ENCODE peak calls at places on chromosomes 2 and 18, in seven cellular contexts. K, W, D, P, O, V and A are unnamed samples.
A peak's percentile ranks its signal among the peaks of the same experiment; 100 is the strongest.

GRCh38 chr2:20818820-20819219 is 4.1 kb downstream of the LDAH start:
- DNase-seq in V (no peak), P (no peak), W (no peak), O (no peak), D (no peak), K (no peak), A (no peak)

GRCh38 chr2:130972410-130972809 is 120.8 kb downstream of the FAM168B start:
- DNase-seq in P (no peak), D (peak; percentile 22), K (no peak), V (no peak), W (no peak), O (no peak), A (peak; percentile 18)

GRCh38 chr18:8741524-8741923 is 36.2 kb downstream of the MTCL1 start:
- DNase-seq in K (peak; percentile 14), W (no peak), P (no peak), D (no peak), O (peak; percentile 13), V (no peak), A (no peak)

GRCh38 chr18:11156977-11157376 is 7.6 kb upstream of the PIEZO2 start:
- DNase-seq in W (no peak), O (no peak), V (no peak), D (no peak), K (no peak), P (no peak), A (no peak)

GRCh38 chr18:48545690-48546365 is 7.0 kb downstream of the CTIF start:
- DNase-seq in D (peak; percentile 73), O (no peak), P (peak; percentile 90), V (peak; percentile 94), W (no peak), K (peak; percentile 29), A (peak; percentile 48)

GRCh38 chr18:22451796-22452195 is 34.1 kb upstream of the CTAGE1 start:
- DNase-seq in W (no peak), V (no peak), D (no peak), O (no peak), P (no peak), K (no peak), A (no peak)

GRCh38 chr2:230700447-230700846 is 12.2 kb upstream of the CAB39 start:
- DNase-seq in W (no peak), P (peak; percentile 72), O (no peak), V (peak; percentile 39), K (no peak), D (peak; percentile 69), A (no peak)

GRCh38 chr2:144079808-144080207 is 440.1 kb downstream of the ZEB2 start:
- DNase-seq in V (no peak), P (no peak), W (no peak), O (no peak), K (no peak), D (no peak), A (no peak)

GRCh38 chr2:159380676-159381239 is 94.3 kb upstream of the WDSUB1 start:
- DNase-seq in W (no peak), D (no peak), O (no peak), K (no peak), V (no peak), P (no peak), A (no peak)

GRCh38 chr18:67354091-67354490 is 162.4 kb downstream of the DSEL start:
- DNase-seq in P (no peak), K (no peak), O (no peak), V (no peak), W (no peak), D (no peak), A (no peak)

GRCh38 chr2:190069936-190070696 is 7.6 kb upstream of the MSTN start:
- DNase-seq in D (peak; percentile 80), P (peak; percentile 86), W (peak; percentile 24), K (no peak), O (peak; percentile 41), V (peak; percentile 47), A (peak; percentile 85)

GRCh38 chr2:188607501-188607900 is 315.8 kb downstream of the GULP1 start:
- DNase-seq in O (no peak), P (no peak), W (no peak), K (no peak), V (no peak), D (peak; percentile 57), A (peak; percentile 54)

GRCh38 chr2:63053889-63054725 is 3.5 kb downstream of the OTX1 start:
- DNase-seq in D (no peak), K (no peak), P (no peak), W (peak; percentile 66), V (no peak), O (no peak), A (no peak)

GRCh38 chr2:9538000-9538507 is 17.6 kb downstream of the ADAM17 start:
- DNase-seq in K (no peak), V (no peak), D (peak; percentile 95), P (peak; percentile 98), O (no peak), W (peak; percentile 23), A (peak; percentile 94)

GRCh38 chr2:132646805-132647115 is 23.2 kb downstream of the LYPD1 start:
- DNase-seq in D (no peak), K (no peak), W (no peak), P (no peak), V (no peak), O (no peak), A (no peak)

GRCh38 chr2:35343135-35343534 is 1012.4 kb upstream of the CRIM1 start:
- DNase-seq in O (no peak), V (no peak), K (no peak), D (no peak), P (no peak), W (no peak), A (no peak)

GRCh38 chr2:64837116-64837704 is 152.0 kb upstream of the SLC1A4 start:
- DNase-seq in D (peak; percentile 38), W (no peak), V (no peak), K (no peak), O (no peak), P (no peak), A (no peak)

GRCh38 chr2:160984426-160985077 is 175.7 kb upstream of the TANK start:
- DNase-seq in K (no peak), O (no peak), W (no peak), V (peak; percentile 37), D (peak; percentile 56), P (peak; percentile 20), A (peak; percentile 15)

GRCh38 chr18:75456277-75456676 is 28.8 kb upstream of the SMIM21 start:
- DNase-seq in V (no peak), W (no peak), K (no peak), D (peak; percentile 17), P (no peak), O (no peak), A (peak; percentile 23)

GRCh38 chr18:13289501-13290205 is 71.1 kb downstream of the LDLRAD4 start:
- DNase-seq in O (no peak), W (no peak), P (no peak), K (no peak), V (no peak), D (no peak), A (no peak)

GRCh38 chr2:199739413-199740110 is 111.4 kb downstream of the FTCDNL1 start:
- DNase-seq in O (no peak), P (peak; percentile 60), V (peak; percentile 82), D (peak; percentile 69), W (peak; percentile 54), K (peak; percentile 30), A (peak; percentile 67)

GRCh38 chr18:63787673-63788072 is 12.5 kb downstream of the SERPINB7 start:
- DNase-seq in W (no peak), O (no peak), P (no peak), K (no peak), V (no peak), D (no peak), A (no peak)

GRCh38 chr2:40332096-40332826 is 119.6 kb downstream of the SLC8A1 start:
- DNase-seq in W (no peak), D (peak; percentile 40), V (no peak), O (no peak), K (no peak), P (peak; percentile 67), A (peak; percentile 76)

GRCh38 chr2:72834561-72834960 is 8.7 kb upstream of the EXOC6B start:
- DNase-seq in W (no peak), O (no peak), V (no peak), P (no peak), K (no peak), D (no peak), A (no peak)

GRCh38 chr2:23387221-23387550 is 2.2 kb downstream of the KLHL29 start:
- DNase-seq in K (no peak), W (peak; percentile 25), D (no peak), P (no peak), O (no peak), V (no peak), A (no peak)

GRCh38 chr2:98824256-98825042 is 93.5 kb upstream of the MGAT4A start:
- DNase-seq in P (no peak), O (no peak), V (no peak), W (no peak), D (no peak), K (no peak), A (no peak)

GRCh38 chr2:197037863-197038398 is 111.4 kb upstream of the PGAP1 start:
- DNase-seq in W (no peak), O (no peak), D (no peak), K (no peak), V (no peak), P (peak; percentile 7), A (peak; percentile 7)

GRCh38 chr18:69000366-69000765 is 202.5 kb downstream of the CCDC102B start:
- DNase-seq in P (peak; percentile 50), K (no peak), V (no peak), W (no peak), O (no peak), D (peak; percentile 58), A (peak; percentile 57)

GRCh38 chr2:239811001-239811798 is 213.9 kb downstream of the NDUFA10 start:
- DNase-seq in D (peak; percentile 7), K (no peak), W (no peak), P (no peak), O (no peak), V (no peak), A (no peak)

GRCh38 chr2:62046141-62046540 is 140.7 kb downstream of the COMMD1 start:
- DNase-seq in O (no peak), D (no peak), V (no peak), W (no peak), P (no peak), K (no peak), A (no peak)

GRCh38 chr2:220228310-220229006 is 601.0 kb downstream of the SLC4A3 start:
- DNase-seq in K (no peak), W (no peak), O (no peak), V (no peak), P (peak; percentile 90), D (peak; percentile 95), A (peak; percentile 98)

GRCh38 chr2:115910270-115910669 is 1467.8 kb downstream of the DPP10 start:
- DNase-seq in O (no peak), D (no peak), W (no peak), V (no peak), P (no peak), K (no peak), A (no peak)

GRCh38 chr2:207334631-207335371 is 169.1 kb upstream of the KLF7 start:
- DNase-seq in K (no peak), D (peak; percentile 98), W (peak; percentile 27), P (peak; percentile 100), V (no peak), O (no peak), A (peak; percentile 96)

GRCh38 chr18:26383454-26384270 is 157.4 kb downstream of the TAF4B start:
- DNase-seq in D (peak; percentile 83), P (peak; percentile 79), V (peak; percentile 70), W (peak; percentile 47), K (peak; percentile 16), O (peak; percentile 28), A (peak; percentile 93)

GRCh38 chr18:48715651-48716354 is 177.0 kb downstream of the CTIF start:
- DNase-seq in P (no peak), O (no peak), V (peak; percentile 46), K (no peak), W (peak; percentile 65), D (peak; percentile 7), A (peak; percentile 9)

GRCh38 chr2:100707016-100707947 is 112.7 kb upstream of the NPAS2 start:
- DNase-seq in O (no peak), P (no peak), D (no peak), K (no peak), W (no peak), V (peak; percentile 12), A (no peak)

GRCh38 chr2:26952374-26952773 is 18.1 kb upstream of the MAPRE3 start:
- DNase-seq in P (no peak), V (no peak), K (no peak), D (no peak), O (no peak), W (no peak), A (no peak)